ENCODE peak calls at places on chromosomes 6 and 20, in six cellular contexts. R is transverse colon, X is heart left ventricle, J is endothelial cell of umbilical vein, N is uterus, V is right lobe of liver. A is an unnamed sample.

GRCh38 chr6:170388113-170388512 is 81.6 kb downstream of the FAM120B start:
- DNase-seq in R (no peak), X (no peak), J (no peak), N (no peak), V (no peak), A (no peak)

GRCh38 chr6:151440930-151441329 is 11.0 kb downstream of the RMND1 start:
- DNase-seq in R (no peak), X (no peak), J (peak; percentile 30), N (no peak), V (no peak), A (no peak)

GRCh38 chr6:74931567-74931966 is 274.3 kb downstream of the COL12A1 start:
- DNase-seq in R (no peak), X (no peak), J (no peak), N (no peak), V (no peak), A (no peak)

GRCh38 chr6:31814677-31815024 is 432 bp downstream of the HSPA1L start:
- DNase-seq in R (peak; percentile 96), X (peak; percentile 98), J (peak; percentile 96), N (peak; percentile 96), V (peak; percentile 98), A (peak; percentile 95)

GRCh38 chr20:61560361-61560853 is 308.3 kb downstream of the CDH4 start:
- DNase-seq in R (peak; percentile 11), X (no peak), J (no peak), N (no peak), V (no peak), A (no peak)

GRCh38 chr6:44096615-44097014 is 30.6 kb downstream of the MRPL14 start:
- DNase-seq in R (peak; percentile 81), X (peak; percentile 68), J (peak; percentile 66), N (peak; percentile 74), V (peak; percentile 82), A (peak; percentile 82)

GRCh38 chr6:110566346-110567125 is 90.1 kb upstream of the SLC22A16 start:
- DNase-seq in R (peak; percentile 48), X (no peak), J (no peak), N (no peak), V (peak; percentile 64), A (no peak)

GRCh38 chr6:165159459-165159858 is 149.9 kb downstream of the C6orf118 start:
- DNase-seq in R (no peak), X (no peak), J (no peak), N (no peak), V (no peak), A (no peak)

GRCh38 chr20:21102691-21103311 is 3.4 kb downstream of the LINC00237 start:
- DNase-seq in R (peak; percentile 47), X (peak; percentile 25), J (no peak), N (no peak), V (no peak), A (peak; percentile 33)

GRCh38 chr20:21391495-21392298 is 5.6 kb downstream of the NKX2-4 start:
- DNase-seq in R (no peak), X (no peak), J (peak; percentile 25), N (no peak), V (no peak), A (no peak)

GRCh38 chr20:50027611-50028105 is 44.9 kb downstream of the SNAI1 start:
- DNase-seq in R (peak; percentile 25), X (peak; percentile 83), J (peak; percentile 95), N (peak; percentile 65), V (peak; percentile 71), A (peak; percentile 92)

GRCh38 chr6:130240232-130240631 is 17.5 kb upstream of the SAMD3 start:
- DNase-seq in R (no peak), X (no peak), J (no peak), N (no peak), V (no peak), A (peak; percentile 18)

GRCh38 chr6:29975561-29975907 is 33.2 kb downstream of the HLA-A start:
- DNase-seq in R (no peak), X (no peak), J (no peak), N (no peak), V (no peak), A (no peak)

GRCh38 chr20:44206132-44206531 is 4.4 kb downstream of the OSER1 start:
- DNase-seq in R (no peak), X (no peak), J (no peak), N (no peak), V (no peak), A (no peak)

GRCh38 chr20:44204832-44205215 is 5.7 kb downstream of the OSER1 start:
- DNase-seq in R (no peak), X (no peak), J (no peak), N (no peak), V (no peak), A (no peak)

GRCh38 chr20:44208165-44208564 is 2.4 kb downstream of the OSER1 start:
- DNase-seq in R (no peak), X (no peak), J (no peak), N (no peak), V (no peak), A (no peak)

GRCh38 chr20:44208770-44209169 is 1.8 kb downstream of the OSER1 start:
- DNase-seq in R (no peak), X (no peak), J (no peak), N (no peak), V (no peak), A (no peak)

GRCh38 chr20:44207066-44207723 is 3.4 kb downstream of the OSER1 start:
- DNase-seq in R (no peak), X (no peak), J (no peak), N (no peak), V (no peak), A (no peak)
- TF ChIP-seq POLR2A in R (no peak), X (no peak), J (no peak), N (no peak), V (no peak), A (no peak)

DNA sequence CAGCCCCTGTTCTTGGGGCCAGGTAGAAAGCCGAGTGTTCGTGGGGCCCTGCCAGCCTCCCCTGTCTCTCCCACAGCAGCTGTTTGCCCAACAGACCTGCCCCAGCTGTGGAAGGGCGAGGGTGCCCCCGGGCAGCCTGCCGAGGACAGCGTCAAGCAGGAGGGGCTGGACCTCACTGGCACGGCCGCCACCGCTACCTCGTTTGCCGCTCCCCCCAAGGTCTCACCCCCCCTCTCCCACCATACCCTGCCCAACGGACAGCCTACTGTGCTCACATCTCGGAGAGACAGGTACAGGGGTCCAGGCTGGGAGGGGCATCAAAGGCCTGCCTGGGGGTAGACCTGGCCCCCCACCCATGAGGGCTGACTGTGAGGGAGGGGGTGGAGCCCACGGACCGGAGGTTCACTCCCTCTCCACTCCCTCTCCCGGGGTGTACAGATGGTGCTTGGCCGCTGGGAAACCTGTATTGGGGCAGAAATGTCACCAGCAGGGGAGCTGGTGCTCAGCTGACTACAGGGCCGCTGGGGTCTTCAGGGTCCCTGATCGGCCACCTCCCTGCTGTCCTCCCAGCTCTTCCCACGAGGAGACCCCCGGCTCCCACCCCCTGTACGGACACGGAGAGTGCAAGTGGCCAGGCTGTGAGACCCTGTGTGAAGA is 41.2 kb downstream of the FOXP4 start:
- DNase-seq in R (no peak), X (no peak), J (no peak), N (no peak), V (no peak), A (no peak)
- TF ChIP-seq CTCF in R (no peak), X (no peak), J (no peak), N (no peak), V (no peak), A (no peak)

GRCh38 chr6:4225207-4225872 is 90.0 kb upstream of the ECI2 start:
- DNase-seq in R (no peak), X (no peak), J (no peak), N (no peak), V (no peak), A (no peak)

GRCh38 chr6:4224082-4224978 is 89.0 kb upstream of the ECI2 start:
- DNase-seq in R (no peak), X (no peak), J (no peak), N (no peak), V (no peak), A (no peak)

GRCh38 chr6:4220619-4221018 is 85.2 kb upstream of the ECI2 start:
- DNase-seq in R (no peak), X (no peak), J (no peak), N (no peak), V (no peak), A (no peak)
- H3K27ac ChIP-seq in R (no peak overlapping the region), X (no peak overlapping the region), J (no peak overlapping the region), N (no peak overlapping the region), V (no peak overlapping the region), A (no peak overlapping the region)

GRCh38 chr6:37600287-37600916 is 97.3 kb downstream of the MDGA1 start:
- DNase-seq in R (no peak), X (no peak), J (no peak), N (no peak), V (no peak), A (no peak)
- TF ChIP-seq POLR2A in R (no peak), X (no peak), J (no peak), N (no peak), V (no peak), A (no peak)

GRCh38 chr20:540391-541201 is 3.0 kb downstream of the CSNK2A1 start:
- DNase-seq in R (no peak), X (no peak), J (no peak), N (no peak), V (no peak), A (no peak)
- TF ChIP-seq CTCF in R (no peak), X (no peak), J (no peak), N (no peak), V (no peak), A (no peak)

GRCh38 chr6:77173472-77174074 is 289.7 kb downstream of the HTR1B start:
- DNase-seq in R (no peak), X (no peak), J (no peak), N (no peak), V (no peak), A (no peak)

GRCh38 chr6:77177470-77177869 is 285.8 kb downstream of the HTR1B start:
- DNase-seq in R (no peak), X (no peak), J (no peak), N (no peak), V (no peak), A (no peak)

DNA sequence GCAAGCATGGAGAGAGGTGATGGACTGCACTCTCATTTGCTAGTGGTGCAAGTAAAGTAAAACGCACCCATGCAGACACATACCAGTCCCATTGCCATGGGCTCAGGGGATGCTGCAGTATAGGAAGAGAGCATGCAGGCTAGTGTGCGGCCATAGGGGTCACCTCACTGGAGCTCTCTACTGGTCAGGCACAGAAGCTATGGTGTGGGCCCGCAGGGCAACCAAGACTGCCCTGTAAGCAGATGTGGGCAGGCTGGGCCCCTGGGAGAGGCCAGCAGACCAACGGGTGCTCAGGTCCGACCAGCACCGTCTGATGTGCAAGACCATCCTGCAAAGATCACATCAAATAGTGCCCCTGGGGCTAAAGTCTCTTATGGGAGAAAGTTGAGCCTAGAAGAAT is 290.7 kb downstream of the HTR1B start:
- DNase-seq in R (no peak), X (no peak), J (no peak), N (no peak), V (no peak), A (no peak)
- H3K27ac ChIP-seq in R (no peak overlapping the region), X (no peak overlapping the region), J (no peak overlapping the region), N (no peak overlapping the region), V (no peak overlapping the region), A (no peak overlapping the region)

A was measured in adrenal gland.